ENCODE peak calls at places on chromosomes 13 and 19, in seven cellular contexts. E, C, I, Q, J, Z and F are unnamed samples.

GRCh38 chr19:32875428-32875827 is 5.9 kb upstream of the SLC7A9 start:
- DNase-seq in Z (no peak), C (no peak), J (no peak), I (peak), E (no peak), Q (no peak), F (peak)

GRCh38 chr13:21149568-21149967 is 26.8 kb downstream of the SKA3 start:
- DNase-seq in J (no peak), E (no peak), Q (no peak), C (no peak), I (no peak), Z (no peak), F (no peak)

GRCh38 chr19:39705578-39706188 is 1.4 kb downstream of the LGALS14 start:
- DNase-seq in Z (no peak), J (no peak), Q (no peak), C (no peak), E (no peak), I (no peak), F (no peak)

GRCh38 chr13:24396821-24397220 is 87.4 kb downstream of the C1QTNF9 start:
- DNase-seq in E (no peak), J (no peak), Q (no peak), Z (no peak), I (no peak), C (no peak), F (no peak)

GRCh38 chr19:39746836-39747529 is 9.2 kb upstream of the CLC start:
- DNase-seq in Z (no peak), I (no peak), Q (no peak), E (no peak), C (no peak), J (no peak), F (no peak)

GRCh38 chr19:33823341-33823740 is 26.7 kb downstream of the KCTD15 start:
- DNase-seq in J (no peak), E (no peak), Z (no peak), Q (no peak), C (no peak), I (peak), F (no peak)

GRCh38 chr13:64553411-64554129 is 2676.6 kb downstream of the PCDH9 start:
- DNase-seq in C (no peak), Z (no peak), J (no peak), I (no peak), Q (no peak), E (peak), F (no peak)

GRCh38 chr13:95921485-95921884 is 131.7 kb downstream of the UGGT2 start:
- DNase-seq in C (no peak), E (no peak), Z (no peak), Q (no peak), J (no peak), I (no peak), F (no peak)

GRCh38 chr13:21677075-21677628 is 6.3 kb downstream of the FGF9 start:
- DNase-seq in Z (no peak), C (no peak), E (no peak), Q (no peak), J (no peak), I (no peak), F (no peak)

GRCh38 chr19:16338470-16339360 is 14.1 kb downstream of the KLF2 start:
- DNase-seq in E (peak), I (no peak), Z (no peak), C (no peak), J (peak), Q (peak), F (no peak)
- TF ChIP-seq CTCF in E (peak), I (no peak), Z (no peak), C (no peak), J (no peak), Q (no peak), F (no peak)

DNA sequence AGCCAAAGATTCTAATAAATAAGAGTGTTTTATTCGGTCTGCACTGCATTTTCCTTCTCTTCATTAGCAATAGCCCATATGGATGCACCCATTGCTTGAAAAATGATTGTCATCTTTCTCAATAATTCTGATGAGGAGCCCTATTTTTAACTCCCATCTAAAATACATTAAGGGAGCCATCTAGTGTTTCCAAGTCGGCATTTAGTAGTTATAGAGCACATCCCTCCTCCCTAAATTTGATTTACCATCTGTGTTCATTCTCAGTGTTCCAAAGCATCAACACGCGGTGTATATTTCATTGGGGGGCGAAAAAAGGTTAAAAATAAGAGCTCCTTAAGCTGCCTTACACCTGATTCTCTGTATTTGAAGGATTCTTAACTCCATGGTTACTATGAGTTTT is 119.2 kb upstream of the IPO5 start:
- DNase-seq in Q (peak), Z (no peak), I (no peak), C (no peak), J (no peak), E (no peak), F (no peak)
- TF ChIP-seq CTCF in Q (no peak), Z (no peak), I (no peak), C (no peak), J (no peak), E (no peak), F (no peak)

DNA sequence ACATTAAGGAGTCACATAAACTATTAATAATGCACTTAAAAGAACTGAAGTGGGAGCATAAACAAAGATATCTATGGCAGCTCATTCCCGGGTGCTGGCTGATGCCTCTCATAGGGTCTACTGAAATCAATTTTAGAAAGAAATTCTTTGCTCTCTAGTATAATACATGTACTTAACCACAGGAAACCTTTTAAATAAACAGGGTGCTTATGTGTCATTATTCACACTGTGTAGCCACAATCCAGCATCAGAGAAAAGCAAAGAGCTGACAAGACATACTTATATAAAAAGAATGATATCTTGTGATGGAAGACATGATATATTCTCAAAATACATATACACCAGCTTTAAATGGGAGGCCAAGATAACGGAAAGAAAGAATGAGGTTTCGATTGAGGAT is 1207.7 kb downstream of the EFNB2 start:
- DNase-seq in Q (peak), J (no peak), I (no peak), E (peak), C (no peak), Z (no peak), F (no peak)
- TF ChIP-seq CTCF in Q (no peak), J (no peak), I (no peak), E (no peak), C (no peak), Z (no peak), F (no peak)

DNA sequence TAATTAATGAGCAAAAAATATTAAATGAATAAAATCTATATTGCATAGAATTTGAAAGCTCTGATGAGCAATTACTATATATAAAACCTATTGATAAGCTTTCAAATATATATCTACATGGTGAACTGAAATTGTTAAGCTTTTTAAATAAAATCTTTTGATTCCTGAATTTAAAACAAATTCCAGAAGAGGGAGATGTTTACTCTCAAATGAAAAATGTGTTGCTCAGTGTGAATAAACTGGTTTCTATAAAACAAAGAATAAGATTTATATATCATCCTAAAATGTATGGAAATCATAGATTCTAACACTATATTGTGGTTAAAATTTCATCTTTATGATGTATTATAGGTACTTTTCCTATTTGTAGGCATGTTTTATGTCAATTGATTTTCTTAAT is 171.5 kb upstream of the SLITRK6 start:
- DNase-seq in I (no peak), Z (no peak), C (no peak), Q (peak), J (no peak), E (no peak), F (no peak)
- TF ChIP-seq CTCF in I (no peak), Z (peak), C (peak), Q (no peak), J (no peak), E (no peak), F (peak)

GRCh38 chr19:50252111-50252886 is 48.9 kb downstream of the MYH14 start:
- DNase-seq in I (no peak), Q (peak), C (no peak), Z (peak), E (peak), J (no peak), F (no peak)
- TF ChIP-seq CTCF in I (peak), Q (peak), C (peak), Z (peak), E (peak), J (peak), F (peak)

GRCh38 chr13:80962855-80963254 is 621.9 kb upstream of the SPRY2 start:
- DNase-seq in Q (peak), C (no peak), Z (no peak), J (no peak), I (no peak), E (no peak), F (no peak)
- TF ChIP-seq CTCF in Q (no peak), C (no peak), Z (peak), J (no peak), I (no peak), E (no peak), F (no peak)

GRCh38 chr19:1467512-1468273 is 11.3 kb downstream of the C19orf25 start:
- DNase-seq in I (peak), J (no peak), Z (no peak), E (no peak), C (no peak), Q (no peak), F (no peak)

GRCh38 chr19:1467228-1467511 is 11.8 kb downstream of the C19orf25 start:
- DNase-seq in E (no peak), Q (no peak), C (no peak), Z (no peak), J (no peak), I (peak), F (no peak)

GRCh38 chr19:1466461-1467227 is 12.4 kb downstream of the C19orf25 start:
- DNase-seq in I (peak), C (no peak), Z (no peak), E (no peak), Q (no peak), J (no peak), F (no peak)

GRCh38 chr19:1466018-1466460 is 13.0 kb downstream of the C19orf25 start:
- DNase-seq in E (no peak), Q (no peak), J (no peak), Z (no peak), I (peak), C (no peak), F (no peak)

DNA sequence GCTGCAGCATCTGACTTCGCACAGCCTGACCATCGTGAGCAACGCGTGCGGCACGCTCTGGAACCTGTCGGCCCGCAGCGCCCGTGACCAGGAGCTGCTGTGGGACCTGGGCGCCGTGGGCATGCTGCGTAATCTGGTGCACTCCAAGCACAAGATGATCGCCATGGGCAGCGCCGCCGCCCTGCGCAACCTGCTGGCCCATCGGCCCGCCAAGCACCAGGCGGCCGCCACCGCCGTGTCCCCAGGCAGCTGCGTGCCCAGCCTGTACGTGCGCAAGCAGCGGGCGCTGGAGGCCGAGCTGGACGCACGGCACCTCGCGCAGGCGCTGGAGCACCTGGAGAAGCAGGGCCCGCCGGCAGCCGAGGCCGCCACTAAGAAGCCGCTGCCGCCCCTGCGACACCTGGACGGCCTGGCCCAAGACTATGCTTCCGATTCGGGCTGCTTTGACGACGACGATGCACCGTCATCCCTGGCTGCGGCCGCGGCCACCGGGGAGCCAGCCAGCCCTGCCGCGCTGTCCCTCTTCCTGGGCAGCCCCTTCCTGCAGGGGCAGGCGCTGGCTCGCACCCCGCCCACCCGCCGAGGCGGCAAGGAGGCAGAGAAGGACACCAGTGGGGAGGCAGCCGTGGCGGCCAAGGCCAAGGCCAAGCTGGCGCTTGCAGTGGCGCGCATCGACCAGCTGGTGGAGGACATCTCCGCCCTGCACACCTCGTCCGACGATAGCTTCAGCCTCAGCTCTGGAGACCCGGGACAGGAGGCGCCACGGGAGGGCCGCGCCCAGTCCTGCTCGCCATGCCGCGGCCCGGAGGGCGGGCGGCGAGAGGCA is 13.6 kb downstream of the C19orf25 start:
- DNase-seq in Z (no peak), J (no peak), I (peak), E (no peak), Q (peak), C (no peak), F (no peak)
- TF ChIP-seq CTCF in Z (peak), J (peak), I (peak), E (peak), Q (no peak), C (peak), F (peak)

GRCh38 chr13:94761407-94761806 is 49.1 kb upstream of the SOX21 start:
- DNase-seq in Q (no peak), Z (no peak), I (no peak), C (no peak), J (no peak), E (no peak), F (no peak)

GRCh38 chr13:94764576-94765321 is 52.4 kb upstream of the SOX21 start:
- DNase-seq in C (no peak), E (no peak), J (no peak), I (no peak), Q (no peak), Z (no peak), F (no peak)

DNA sequence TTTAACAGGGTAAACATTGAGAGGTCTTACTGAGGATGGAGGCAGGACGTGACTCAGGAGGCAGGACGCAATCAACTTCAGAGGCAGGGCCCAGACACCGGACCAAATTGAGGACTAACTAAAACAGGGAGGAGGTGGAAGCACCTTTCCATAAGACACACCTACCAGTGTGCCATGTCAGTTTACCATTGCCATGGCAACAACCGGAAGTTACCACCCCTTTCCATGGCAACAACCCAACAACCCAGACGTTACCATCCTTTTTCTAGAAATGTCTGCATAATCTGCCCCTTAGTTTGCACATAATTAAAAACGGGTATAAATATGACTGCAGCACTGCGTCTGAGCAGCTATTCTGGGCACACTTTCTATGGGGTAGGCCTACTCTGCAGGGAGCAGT is 53.5 kb upstream of the SOX21 start:
- DNase-seq in I (no peak), E (no peak), C (no peak), Z (no peak), J (no peak), Q (no peak), F (no peak)
- TF ChIP-seq CTCF in I (no peak), E (no peak), C (no peak), Z (no peak), J (no peak), Q (no peak), F (no peak)

GRCh38 chr13:31174018-31174417 is 12.3 kb upstream of the HSPH1 start:
- DNase-seq in Q (peak), I (no peak), Z (no peak), E (peak), J (no peak), C (no peak), F (no peak)
- TF ChIP-seq CTCF in Q (no peak), I (no peak), Z (no peak), E (peak), J (no peak), C (peak), F (peak)